ENCODE peak calls at places on chromosomes 1 and 21, in seven cellular contexts. F, E, H, U, O, X and G are unnamed samples.

GRCh38 chr1:23480187-23481025 is 3.6 kb downstream of the ASAP3 start:
- DNase-seq in F (no peak), E (no peak), H (no peak), U (no peak), O (no peak), X (no peak), G (no peak)

GRCh38 chr1:241475688-241476087 is 43.9 kb downstream of the FH start:
- DNase-seq in F (no peak), E (no peak), H (peak; percentile 45), U (no peak), O (peak; percentile 5), X (no peak), G (no peak)

GRCh38 chr1:185939142-185939541 is 205.0 kb downstream of the HMCN1 start:
- DNase-seq in F (no peak), E (no peak), H (peak; percentile 86), U (no peak), O (peak; percentile 81), X (no peak), G (no peak)

GRCh38 chr1:8711161-8711560 is 106.3 kb downstream of the RERE start:
- DNase-seq in F (no peak), E (no peak), H (peak; percentile 29), U (no peak), O (no peak), X (no peak), G (no peak)

GRCh38 chr1:80582980-80583379 is 1217.8 kb upstream of the ADGRL2 start:
- DNase-seq in F (no peak), E (no peak), H (no peak), U (no peak), O (no peak), X (no peak), G (no peak)

GRCh38 chr21:40793057-40793456 is 53.9 kb downstream of the DSCAM start:
- DNase-seq in F (no peak), E (no peak), H (peak; percentile 63), U (no peak), O (no peak), X (no peak), G (no peak)

GRCh38 chr1:98940680-98941079 is 64.0 kb downstream of the PLPPR5 start:
- DNase-seq in F (peak; percentile 5), E (no peak), H (peak; percentile 52), U (no peak), O (no peak), X (no peak), G (no peak)

GRCh38 chr1:25784575-25785051 is 15.4 kb upstream of the SELENON start:
- DNase-seq in F (no peak), E (no peak), H (peak; percentile 89), U (no peak), O (peak; percentile 68), X (no peak), G (no peak)

GRCh38 chr1:226047495-226047894 is 15.0 kb upstream of the H3-3A start:
- DNase-seq in F (no peak), E (no peak), H (peak; percentile 34), U (no peak), O (no peak), X (no peak), G (no peak)

GRCh38 chr1:3557366-3557765 is 53.9 kb downstream of the MEGF6 start:
- DNase-seq in F (no peak), E (no peak), H (no peak), U (no peak), O (no peak), X (no peak), G (no peak)

GRCh38 chr1:101073836-101074235 is 48.3 kb upstream of the DPH5 start:
- DNase-seq in F (no peak), E (no peak), H (no peak), U (no peak), O (no peak), X (no peak), G (no peak)

GRCh38 chr1:94623560-94624148 is 82.1 kb upstream of the F3 start:
- DNase-seq in F (no peak), E (no peak), H (peak; percentile 42), U (no peak), O (peak; percentile 70), X (no peak), G (no peak)

GRCh38 chr1:2445823-2446215 is 30.3 kb upstream of the PLCH2 start:
- DNase-seq in F (no peak), E (no peak), H (no peak), U (no peak), O (no peak), X (no peak), G (no peak)

GRCh38 chr21:27513016-27513415 is 546.1 kb upstream of the ADAMTS5 start:
- DNase-seq in F (no peak), E (no peak), H (peak; percentile 42), U (no peak), O (no peak), X (no peak), G (no peak)

GRCh38 chr1:59092126-59092525 is 204.8 kb upstream of the FGGY start:
- DNase-seq in F (no peak), E (no peak), H (peak; percentile 39), U (no peak), O (no peak), X (no peak), G (no peak)

GRCh38 chr1:15668089-15668754 is 15.9 kb upstream of the PLEKHM2 start:
- DNase-seq in F (no peak), E (no peak), H (peak; percentile 9), U (no peak), O (no peak), X (no peak), G (no peak)

GRCh38 chr1:199687321-199687720 is 340.2 kb upstream of the NR5A2 start:
- DNase-seq in F (no peak), E (no peak), H (peak; percentile 32), U (no peak), O (peak; percentile 58), X (no peak), G (no peak)

GRCh38 chr1:13968361-13968760 is 268.4 kb downstream of the PRDM2 start:
- DNase-seq in F (no peak), E (no peak), H (no peak), U (no peak), O (no peak), X (no peak), G (no peak)

GRCh38 chr1:214838351-214838750 is 235.4 kb downstream of the CENPF start:
- DNase-seq in F (no peak), E (no peak), H (peak; percentile 94), U (no peak), O (peak; percentile 40), X (no peak), G (no peak)

GRCh38 chr21:41642399-41642798 is 124.5 kb downstream of the RIPK4 start:
- DNase-seq in F (no peak), E (no peak), H (peak; percentile 77), U (no peak), O (no peak), X (no peak), G (no peak)

GRCh38 chr1:67708606-67709005 is 23.6 kb downstream of the GADD45A start:
- DNase-seq in F (no peak), E (no peak), H (no peak), U (no peak), O (no peak), X (no peak), G (no peak)

GRCh38 chr1:81812712-81813111 is 12.0 kb downstream of the ADGRL2 start:
- DNase-seq in F (no peak), E (no peak), H (no peak), U (no peak), O (peak; percentile 25), X (no peak), G (no peak)

GRCh38 chr1:21567241-21568005 is 58.2 kb downstream of the ALPL start:
- DNase-seq in F (no peak), E (no peak), H (peak; percentile 78), U (no peak), O (peak; percentile 64), X (no peak), G (no peak)

GRCh38 chr1:93607814-93608187 is 73.8 kb downstream of the BCAR3 start:
- DNase-seq in F (peak; percentile 49), E (no peak), H (peak; percentile 75), U (no peak), O (peak; percentile 44), X (no peak), G (no peak)

GRCh38 chr1:199463521-199464127 is 563.9 kb upstream of the NR5A2 start:
- DNase-seq in F (no peak), E (peak; percentile 9), H (peak; percentile 80), U (no peak), O (peak; percentile 86), X (no peak), G (peak; percentile 50)